ENCODE peak calls at places on chromosome 3, in four cellular contexts. N is IMR-90, Z is K562, S is keratinocyte. D is an unnamed sample.

GRCh38 chr3:24378313-24378712 is 116.3 kb downstream of the THRB start:
- DNase-seq in N (no peak), Z (no peak), S (no peak), D (no peak)

GRCh38 chr3:186869253-186870235 is 27.0 kb downstream of the ADIPOQ start:
- DNase-seq in N (peak; percentile 44), Z (no peak), S (no peak), D (peak; percentile 75)

GRCh38 chr3:114155370-114155821 is 23.5 kb downstream of the DRD3 start:
- DNase-seq in N (peak; percentile 30), Z (peak; percentile 35), S (no peak), D (peak; percentile 41)

GRCh38 chr3:155391583-155391982 is 98.1 kb upstream of the STRIT1 start:
- DNase-seq in N (peak; percentile 12), Z (no peak), S (peak; percentile 32), D (no peak)

GRCh38 chr3:157027861-157028745 is 131.8 kb downstream of the CCNL1 start:
- DNase-seq in N (no peak), Z (no peak), S (no peak), D (peak; percentile 47)

GRCh38 chr3:141051641-141052569 is 758 bp downstream of the SPSB4 start:
- DNase-seq in N (peak; percentile 2), Z (no peak), S (no peak), D (no peak)

GRCh38 chr3:129773942-129774663 is 119.4 kb downstream of the TMCC1 start:
- DNase-seq in N (no peak), Z (peak; percentile 8), S (no peak), D (no peak)

GRCh38 chr3:126341755-126342150 is 15.5 kb downstream of the KLF15 start:
- DNase-seq in N (no peak), Z (no peak), S (no peak), D (no peak)

GRCh38 chr3:14810795-14811661 is 7.7 kb upstream of the FGD5 start:
- DNase-seq in N (no peak), Z (no peak), S (no peak), D (peak; percentile 53)

DNA sequence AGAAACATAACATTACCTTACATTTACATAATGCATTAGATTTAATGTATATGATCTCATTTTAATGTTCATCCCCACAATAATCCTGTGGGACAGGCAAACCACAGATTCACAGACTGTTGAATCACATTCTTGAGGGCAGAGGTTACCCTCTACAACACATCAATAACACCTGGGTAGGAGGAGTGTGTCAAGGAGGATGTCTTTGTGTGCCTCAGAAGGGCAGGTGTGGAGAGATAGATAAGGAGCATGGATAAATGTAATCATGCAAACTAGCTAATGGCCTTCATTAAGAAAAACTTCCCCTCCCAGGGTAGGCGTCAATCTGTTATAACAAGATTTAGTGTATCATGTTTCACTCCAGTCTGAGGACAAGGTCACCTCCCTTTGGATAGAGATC is 12.9 kb upstream of the MB21D2 start:
- DNase-seq in N (no peak), Z (no peak), S (no peak), D (no peak)
- H3K9me1 ChIP-seq in N (peaks cover 6% of the 10 kb centered on the region), Z (no peaks in the 10 kb centered on the region), S (no peaks in the 10 kb centered on the region), D (no peaks in the 10 kb centered on the region)

GRCh38 chr3:110026421-110026820 is 689.1 kb upstream of the DPPA4 start:
- DNase-seq in N (no peak), Z (no peak), S (no peak), D (no peak)
- H2AFZ ChIP-seq in N (no peak overlapping the region), Z (no peak overlapping the region), S (no peak overlapping the region), D (no peak overlapping the region)

DNA sequence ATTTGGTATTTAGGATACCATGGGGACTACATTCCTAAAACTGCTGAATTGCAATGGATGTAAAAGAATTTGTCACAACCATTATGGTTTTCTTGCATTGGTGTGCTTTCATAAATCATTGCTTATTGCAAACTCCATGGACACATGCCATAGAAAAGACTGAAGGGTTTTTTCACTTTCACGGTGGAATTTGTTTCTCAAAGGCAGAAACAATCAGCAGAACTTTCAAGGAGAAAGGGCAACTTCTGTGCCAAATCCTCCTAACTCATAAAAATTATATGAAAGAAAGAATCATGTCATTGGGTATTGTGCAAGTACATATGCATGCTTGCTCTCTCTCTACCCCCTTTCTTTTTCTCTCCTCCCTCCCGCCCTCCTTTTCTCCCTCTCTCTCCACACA is 492.3 kb downstream of the TUSC7 start:
- DNase-seq in N (no peak), Z (no peak), S (no peak), D (no peak)
- H3K9me1 ChIP-seq in N (no peaks in the 10 kb centered on the region), Z (no peaks in the 10 kb centered on the region), S (no peaks in the 10 kb centered on the region), D (peaks cover 2% of the 10 kb centered on the region)

GRCh38 chr3:191972714-191973398 is 511.9 kb downstream of the PYDC2 start:
- DNase-seq in N (no peak), Z (no peak), S (no peak), D (no peak)
- H2AFZ ChIP-seq in N (peak overlapping the region; percentile 14), Z (no peak overlapping the region), S (no peak overlapping the region), D (no peak overlapping the region)

GRCh38 chr3:165389653-165390052 is 193.5 kb upstream of the SLITRK3 start:
- DNase-seq in N (no peak), Z (no peak), S (no peak), D (no peak)
- H3K9me1 ChIP-seq in N (no peaks in the 10 kb centered on the region), Z (no peaks in the 10 kb centered on the region), S (no peaks in the 10 kb centered on the region), D (no peaks in the 10 kb centered on the region)

DNA sequence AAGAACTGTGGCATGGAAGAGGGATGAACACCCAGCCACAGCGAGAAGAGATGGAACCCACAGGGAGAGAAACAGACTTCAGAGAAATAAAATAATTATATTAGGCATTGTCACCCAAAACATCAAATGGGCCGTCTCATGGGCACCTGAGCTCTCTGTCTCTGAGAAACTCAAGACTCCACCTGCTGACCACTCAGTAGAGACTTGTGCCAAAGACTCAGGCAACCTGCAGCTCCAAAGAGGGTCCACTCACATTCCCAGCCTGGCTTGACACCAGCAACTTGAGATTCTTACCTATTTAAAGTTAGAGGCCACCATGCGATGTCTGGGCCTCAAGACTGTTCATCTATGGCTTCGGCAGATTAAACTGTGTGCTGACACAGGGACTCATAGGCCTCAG is 12.0 kb downstream of the SEMA5B start:
- DNase-seq in N (no peak), Z (no peak), S (no peak), D (no peak)
- H2AFZ ChIP-seq in N (no peak overlapping the region), Z (no peak overlapping the region), S (no peak overlapping the region), D (no peak overlapping the region)

GRCh38 chr3:55147406-55147805 is 219.5 kb upstream of the LRTM1 start:
- DNase-seq in N (no peak), Z (no peak), S (no peak), D (no peak)
- H3K9me1 ChIP-seq in N (peaks cover 8% of the 10 kb centered on the region), Z (no peaks in the 10 kb centered on the region), S (no peaks in the 10 kb centered on the region), D (no peaks in the 10 kb centered on the region)

D was measured in endothelial cell of umbilical vein.